ENCODE peak calls at places on chromosomes 5 and 9, in five cellular contexts. H is cardiac muscle cell, B is AG04449, K is suprapubic skin, L is bronchial epithelial cell. W is an unnamed sample.

GRCh38 chr5:175470756-175471155 is 7.6 kb upstream of the SFXN1 start:
- DNase-seq in H (no peak), B (no peak), K (no peak), L (no peak), W (no peak)

GRCh38 chr5:38208782-38209378 is 49.5 kb upstream of the EGFLAM start:
- DNase-seq in H (peak), B (no peak), K (no peak), L (peak), W (no peak)

GRCh38 chr5:140042551-140043507 is at the start of gene NRG2:
- DNase-seq in H (peak), B (no peak), K (peak), L (no peak), W (peak)

GRCh38 chr5:17256171-17256570 is 38.7 kb downstream of the BASP1 start:
- DNase-seq in H (no peak), B (no peak), K (no peak), L (no peak), W (no peak)

GRCh38 chr5:133869675-133869978 is 98.8 kb downstream of the C5orf15 start:
- DNase-seq in H (no peak), B (no peak), K (no peak), L (no peak), W (no peak)

GRCh38 chr5:141763526-141763925 is 81.5 kb upstream of the ARAP3 start:
- DNase-seq in H (no peak), B (no peak), K (no peak), L (no peak), W (no peak)

GRCh38 chr5:78829811-78830499 is 155.2 kb downstream of the ARSB start:
- DNase-seq in H (no peak), B (no peak), K (no peak), L (no peak), W (no peak)

GRCh38 chr9:111034573-111035539 is 3.4 kb downstream of the LPAR1 start:
- DNase-seq in H (no peak), B (no peak), K (no peak), L (no peak), W (no peak)

W was measured in type B pancreatic cell.